ENCODE peak calls at places on chromosomes 3 and 15, in eight cellular contexts. E, T, W, R, P, V, X and J are unnamed samples.

GRCh38 chr3:146503459-146504202 is 34.3 kb upstream of the PLSCR2 start:
- DNase-seq in E (no peak), T (no peak), W (no peak), R (no peak), P (no peak), V (peak), X (peak), J (peak)

GRCh38 chr3:37096292-37096691 is 78.1 kb downstream of the LRRFIP2 start:
- DNase-seq in E (no peak), T (no peak), W (no peak), R (no peak), P (no peak), V (no peak), X (peak), J (peak)

GRCh38 chr3:108051005-108051404 is 39.8 kb downstream of the CD47 start:
- DNase-seq in E (no peak), T (no peak), W (no peak), R (no peak), P (no peak), V (no peak), X (peak), J (no peak)

GRCh38 chr3:146470424-146470990 is 1.1 kb upstream of the PLSCR2 start:
- DNase-seq in E (no peak), T (no peak), W (no peak), R (no peak), P (no peak), V (no peak), X (no peak), J (no peak)

GRCh38 chr15:57442371-57442770 is 66.1 kb downstream of the CGNL1 start:
- DNase-seq in E (no peak), T (no peak), W (no peak), R (no peak), P (no peak), V (no peak), X (no peak), J (no peak)

GRCh38 chr3:69090021-69090420 is 5.3 kb downstream of the ARL6IP5 start:
- DNase-seq in E (no peak), T (no peak), W (no peak), R (no peak), P (no peak), V (peak), X (peak), J (peak)

GRCh38 chr3:70550723-70551319 is 238.4 kb upstream of the MDFIC2 start:
- DNase-seq in E (peak), T (peak), W (peak), R (peak), P (no peak), V (no peak), X (peak), J (peak)

GRCh38 chr15:64525828-64526530 is 65.6 kb downstream of the ZNF609 start:
- DNase-seq in E (no peak), T (no peak), W (no peak), R (no peak), P (no peak), V (no peak), X (peak), J (no peak)

GRCh38 chr3:141959921-141960554 is 83.6 kb downstream of the ATP1B3 start:
- DNase-seq in E (no peak), T (no peak), W (no peak), R (no peak), P (no peak), V (peak), X (peak), J (no peak)

GRCh38 chr15:71052356-71052755 is 62.9 kb upstream of the THSD4 start:
- DNase-seq in E (no peak), T (no peak), W (no peak), R (no peak), P (no peak), V (no peak), X (peak), J (no peak)

GRCh38 chr15:62071711-62072308 is 5.0 kb downstream of the C2CD4A start:
- DNase-seq in E (no peak), T (no peak), W (no peak), R (no peak), P (peak), V (no peak), X (peak), J (peak)

GRCh38 chr15:43249699-43250203 is 17.0 kb downstream of the TGM5 start:
- DNase-seq in E (no peak), T (no peak), W (no peak), R (no peak), P (no peak), V (peak), X (peak), J (no peak)

GRCh38 chr3:27590437-27591320 is 106.5 kb upstream of the SLC4A7 start:
- DNase-seq in E (no peak), T (no peak), W (no peak), R (no peak), P (no peak), V (no peak), X (peak), J (peak)

GRCh38 chr15:73517566-73517965 is 74.6 kb downstream of the REC114 start:
- DNase-seq in E (no peak), T (no peak), W (no peak), R (no peak), P (no peak), V (no peak), X (no peak), J (no peak)

GRCh38 chr3:72973031-72973723 is 23.4 kb upstream of the PPP4R2 start:
- DNase-seq in E (no peak), T (no peak), W (no peak), R (no peak), P (no peak), V (no peak), X (no peak), J (no peak)

GRCh38 chr15:75947117-75947516 is 43.4 kb downstream of the FBXO22 start:
- DNase-seq in E (no peak), T (no peak), W (no peak), R (no peak), P (no peak), V (peak), X (peak), J (no peak)